ENCODE peak calls at places on chromosomes 6 and 20, in nine cellular contexts. One of them, this sample, is unnamed.

GRCh38 chr6:45772886-45773285 is 242.8 kb downstream of the CLIC5 start:
- DNase-seq in cardiac muscle cell: no peak
- DNase-seq in chondrocyte: no peak
- DNase-seq in activated B cell treated with CpG ODN at 0.5 μM for 24 hours: no peak
- DNase-seq in RWPE2: no peak
- DNase-seq in foreskin fibroblast: no peak
- DNase-seq in tibial nerve: no peak
- DNase-seq in right lobe of liver: no peak
- DNase-seq in pancreas: no peak
- DNase-seq in this sample: no peak

GRCh38 chr20:16528078-16528477 is 45.2 kb downstream of the KIF16B start:
- DNase-seq in cardiac muscle cell: peak; percentile 76
- DNase-seq in chondrocyte: no peak
- DNase-seq in activated B cell treated with CpG ODN at 0.5 μM for 24 hours: no peak
- DNase-seq in RWPE2: peak; percentile 82
- DNase-seq in foreskin fibroblast: peak; percentile 57
- DNase-seq in tibial nerve: no peak
- DNase-seq in right lobe of liver: no peak
- DNase-seq in pancreas: peak; percentile 50
- DNase-seq in this sample: no peak

GRCh38 chr6:39929733-39930461 is 4.4 kb downstream of the MOCS1 start:
- DNase-seq in cardiac muscle cell: peak; percentile 30
- DNase-seq in chondrocyte: no peak
- DNase-seq in activated B cell treated with CpG ODN at 0.5 μM for 24 hours: no peak
- DNase-seq in RWPE2: no peak
- DNase-seq in foreskin fibroblast: peak; percentile 59
- DNase-seq in tibial nerve: no peak
- DNase-seq in right lobe of liver: no peak
- DNase-seq in pancreas: no peak
- DNase-seq in this sample: no peak

GRCh38 chr20:50729925-50730764 is 1.2 kb upstream of the PARD6B start:
- DNase-seq in cardiac muscle cell: peak; percentile 50
- DNase-seq in chondrocyte: no peak
- DNase-seq in activated B cell treated with CpG ODN at 0.5 μM for 24 hours: no peak
- DNase-seq in RWPE2: peak; percentile 73
- DNase-seq in foreskin fibroblast: no peak
- DNase-seq in tibial nerve: no peak
- DNase-seq in right lobe of liver: peak; percentile 45
- DNase-seq in pancreas: no peak
- DNase-seq in this sample: no peak

GRCh38 chr20:50464026-50464724 is 46.0 kb upstream of the PTPN1 start:
- DNase-seq in cardiac muscle cell: peak; percentile 68
- DNase-seq in chondrocyte: no peak
- DNase-seq in activated B cell treated with CpG ODN at 0.5 μM for 24 hours: peak; percentile 45
- DNase-seq in RWPE2: no peak
- DNase-seq in foreskin fibroblast: peak; percentile 28
- DNase-seq in tibial nerve: no peak
- DNase-seq in right lobe of liver: peak; percentile 62
- DNase-seq in pancreas: peak; percentile 48
- DNase-seq in this sample: peak; percentile 54

GRCh38 chr20:36975085-36975829 is 23.7 kb upstream of the SAMHD1 start:
- DNase-seq in cardiac muscle cell: no peak
- DNase-seq in chondrocyte: no peak
- DNase-seq in activated B cell treated with CpG ODN at 0.5 μM for 24 hours: no peak
- DNase-seq in RWPE2: no peak
- DNase-seq in foreskin fibroblast: no peak
- DNase-seq in tibial nerve: no peak
- DNase-seq in right lobe of liver: no peak
- DNase-seq in pancreas: no peak
- DNase-seq in this sample: no peak

GRCh38 chr6:151614630-151615029 is 120.8 kb downstream of the CCDC170 start:
- DNase-seq in cardiac muscle cell: no peak
- DNase-seq in chondrocyte: no peak
- DNase-seq in activated B cell treated with CpG ODN at 0.5 μM for 24 hours: no peak
- DNase-seq in RWPE2: no peak
- DNase-seq in foreskin fibroblast: no peak
- DNase-seq in tibial nerve: no peak
- DNase-seq in right lobe of liver: no peak
- DNase-seq in pancreas: no peak
- DNase-seq in this sample: no peak

GRCh38 chr6:150070236-150070860 is 1.4 kb upstream of the ULBP3 start:
- DNase-seq in cardiac muscle cell: no peak
- DNase-seq in chondrocyte: no peak
- DNase-seq in activated B cell treated with CpG ODN at 0.5 μM for 24 hours: no peak
- DNase-seq in RWPE2: no peak
- DNase-seq in foreskin fibroblast: no peak
- DNase-seq in tibial nerve: no peak
- DNase-seq in right lobe of liver: no peak
- DNase-seq in pancreas: no peak
- DNase-seq in this sample: no peak

GRCh38 chr20:63092660-63093215 is 86.0 kb upstream of the BHLHE23 start:
- DNase-seq in cardiac muscle cell: no peak
- DNase-seq in chondrocyte: peak; percentile 77
- DNase-seq in activated B cell treated with CpG ODN at 0.5 μM for 24 hours: no peak
- DNase-seq in RWPE2: peak; percentile 80
- DNase-seq in foreskin fibroblast: no peak
- DNase-seq in tibial nerve: no peak
- DNase-seq in right lobe of liver: peak; percentile 25
- DNase-seq in pancreas: no peak
- DNase-seq in this sample: no peak

GRCh38 chr20:44157061-44157460 is 29.9 kb downstream of the JPH2 start:
- DNase-seq in cardiac muscle cell: no peak
- DNase-seq in chondrocyte: no peak
- DNase-seq in activated B cell treated with CpG ODN at 0.5 μM for 24 hours: no peak
- DNase-seq in RWPE2: no peak
- DNase-seq in foreskin fibroblast: no peak
- DNase-seq in tibial nerve: no peak
- DNase-seq in right lobe of liver: no peak
- DNase-seq in pancreas: no peak
- DNase-seq in this sample: no peak

GRCh38 chr20:58634818-58635665 is 16.0 kb upstream of the STX16 start:
- DNase-seq in cardiac muscle cell: no peak
- DNase-seq in chondrocyte: no peak
- DNase-seq in activated B cell treated with CpG ODN at 0.5 μM for 24 hours: peak; percentile 23
- DNase-seq in RWPE2: peak; percentile 84
- DNase-seq in foreskin fibroblast: no peak
- DNase-seq in tibial nerve: no peak
- DNase-seq in right lobe of liver: no peak
- DNase-seq in pancreas: no peak
- DNase-seq in this sample: no peak

GRCh38 chr20:19855426-19855825 is 97.4 kb downstream of the RIN2 start:
- DNase-seq in cardiac muscle cell: no peak
- DNase-seq in chondrocyte: no peak
- DNase-seq in activated B cell treated with CpG ODN at 0.5 μM for 24 hours: no peak
- DNase-seq in RWPE2: no peak
- DNase-seq in foreskin fibroblast: no peak
- DNase-seq in tibial nerve: no peak
- DNase-seq in right lobe of liver: no peak
- DNase-seq in pancreas: no peak
- DNase-seq in this sample: no peak

DNA sequence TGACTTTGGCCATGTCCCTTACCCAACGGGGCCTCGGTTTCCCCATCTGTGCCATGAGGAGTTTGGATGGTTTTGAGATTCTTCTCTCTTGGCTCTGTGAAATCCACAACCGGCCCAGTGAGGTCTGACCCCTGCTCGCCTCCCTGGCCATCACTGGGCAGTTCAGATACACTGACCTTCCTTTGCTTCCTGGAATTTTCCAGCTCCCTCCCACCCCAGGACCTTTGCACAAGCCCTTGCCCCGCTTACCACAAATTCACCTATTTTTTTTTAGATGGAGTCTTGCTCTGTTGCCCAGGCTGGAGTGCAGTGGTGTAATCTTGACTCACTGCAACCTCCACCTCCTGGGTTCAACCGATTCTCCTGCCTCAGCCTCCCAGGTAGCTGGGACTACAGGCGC is 12.6 kb upstream of the NOL4L start:
- DNase-seq in cardiac muscle cell: no peak
- DNase-seq in chondrocyte: no peak
- DNase-seq in activated B cell treated with CpG ODN at 0.5 μM for 24 hours: no peak
- DNase-seq in RWPE2: no peak
- DNase-seq in foreskin fibroblast: no peak
- DNase-seq in tibial nerve: no peak
- DNase-seq in right lobe of liver: no peak
- DNase-seq in pancreas: no peak
- DNase-seq in this sample: no peak
- TF ChIP-seq CTCF in cardiac muscle cell: no peak
- TF ChIP-seq CTCF in chondrocyte: no peak
- TF ChIP-seq CTCF in activated B cell treated with CpG ODN at 0.5 μM for 24 hours: no peak
- TF ChIP-seq CTCF in RWPE2: no peak
- TF ChIP-seq CTCF in foreskin fibroblast: no peak
- TF ChIP-seq CTCF in tibial nerve: no peak
- TF ChIP-seq CTCF in right lobe of liver: no peak
- TF ChIP-seq CTCF in pancreas: no peak
- TF ChIP-seq CTCF in this sample: no peak

GRCh38 chr6:36976931-36977330 is 9.1 kb downstream of the MTCH1 start:
- DNase-seq in cardiac muscle cell: no peak
- DNase-seq in chondrocyte: peak; percentile 33
- DNase-seq in activated B cell treated with CpG ODN at 0.5 μM for 24 hours: no peak
- DNase-seq in RWPE2: no peak
- DNase-seq in foreskin fibroblast: no peak
- DNase-seq in tibial nerve: no peak
- DNase-seq in right lobe of liver: no peak
- DNase-seq in pancreas: no peak
- DNase-seq in this sample: no peak

GRCh38 chr6:36978687-36979086 is 7.3 kb downstream of the MTCH1 start:
- DNase-seq in cardiac muscle cell: no peak
- DNase-seq in chondrocyte: no peak
- DNase-seq in activated B cell treated with CpG ODN at 0.5 μM for 24 hours: no peak
- DNase-seq in RWPE2: no peak
- DNase-seq in foreskin fibroblast: no peak
- DNase-seq in tibial nerve: no peak
- DNase-seq in right lobe of liver: no peak
- DNase-seq in pancreas: no peak
- DNase-seq in this sample: no peak

GRCh38 chr6:36976509-36976908 is 9.5 kb downstream of the MTCH1 start:
- DNase-seq in cardiac muscle cell: no peak
- DNase-seq in chondrocyte: no peak
- DNase-seq in activated B cell treated with CpG ODN at 0.5 μM for 24 hours: no peak
- DNase-seq in RWPE2: no peak
- DNase-seq in foreskin fibroblast: no peak
- DNase-seq in tibial nerve: no peak
- DNase-seq in right lobe of liver: no peak
- DNase-seq in pancreas: no peak
- DNase-seq in this sample: no peak

GRCh38 chr6:36976005-36976261 is 10.1 kb downstream of the MTCH1 start:
- DNase-seq in cardiac muscle cell: no peak
- DNase-seq in chondrocyte: peak; percentile 42
- DNase-seq in activated B cell treated with CpG ODN at 0.5 μM for 24 hours: no peak
- DNase-seq in RWPE2: no peak
- DNase-seq in foreskin fibroblast: no peak
- DNase-seq in tibial nerve: no peak
- DNase-seq in right lobe of liver: no peak
- DNase-seq in pancreas: no peak
- DNase-seq in this sample: no peak

DNA sequence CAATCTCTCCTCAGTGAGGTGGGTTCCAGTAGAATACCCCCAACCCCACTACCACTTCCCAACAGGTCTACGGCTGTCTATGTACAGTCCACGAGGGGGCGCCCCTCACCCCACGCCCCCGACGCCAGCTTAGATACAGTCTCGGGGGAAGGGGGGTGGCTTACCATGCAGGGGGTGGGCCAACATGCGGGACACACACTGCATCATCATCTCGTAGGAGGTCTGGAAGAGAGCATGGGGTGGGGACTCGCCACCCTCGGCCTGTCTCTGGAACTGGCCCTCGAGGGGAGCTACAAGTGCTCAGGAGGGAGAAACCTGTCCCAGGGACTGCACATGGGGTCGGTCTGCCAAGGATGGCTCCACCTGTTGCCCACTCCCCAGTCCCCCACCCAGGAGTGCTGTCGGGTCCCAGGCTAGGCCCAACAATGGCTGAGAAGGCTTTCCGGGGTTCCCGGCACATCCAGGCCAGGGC is 8.5 kb downstream of the MTCH1 start:
- DNase-seq in cardiac muscle cell: no peak
- DNase-seq in chondrocyte: peak; percentile 68
- DNase-seq in activated B cell treated with CpG ODN at 0.5 μM for 24 hours: no peak
- DNase-seq in RWPE2: no peak
- DNase-seq in foreskin fibroblast: no peak
- DNase-seq in tibial nerve: no peak
- DNase-seq in right lobe of liver: peak; percentile 44
- DNase-seq in pancreas: no peak
- DNase-seq in this sample: peak; percentile 32
- TF ChIP-seq CTCF in cardiac muscle cell: peak; percentile 50
- TF ChIP-seq CTCF in chondrocyte: peak; percentile 58
- TF ChIP-seq CTCF in activated B cell treated with CpG ODN at 0.5 μM for 24 hours: no peak
- TF ChIP-seq CTCF in RWPE2: peak; percentile 30
- TF ChIP-seq CTCF in foreskin fibroblast: peak; percentile 26
- TF ChIP-seq CTCF in tibial nerve: peak; percentile 30
- TF ChIP-seq CTCF in right lobe of liver: peak; percentile 17
- TF ChIP-seq CTCF in pancreas: peak; percentile 8
- TF ChIP-seq CTCF in this sample: peak; percentile 43

GRCh38 chr6:132596201-132596600 is 6.7 kb upstream of the TAAR5 start:
- DNase-seq in cardiac muscle cell: no peak
- DNase-seq in chondrocyte: no peak
- DNase-seq in activated B cell treated with CpG ODN at 0.5 μM for 24 hours: no peak
- DNase-seq in RWPE2: no peak
- DNase-seq in foreskin fibroblast: no peak
- DNase-seq in tibial nerve: no peak
- DNase-seq in right lobe of liver: peak; percentile 54
- DNase-seq in pancreas: no peak
- DNase-seq in this sample: no peak

DNA sequence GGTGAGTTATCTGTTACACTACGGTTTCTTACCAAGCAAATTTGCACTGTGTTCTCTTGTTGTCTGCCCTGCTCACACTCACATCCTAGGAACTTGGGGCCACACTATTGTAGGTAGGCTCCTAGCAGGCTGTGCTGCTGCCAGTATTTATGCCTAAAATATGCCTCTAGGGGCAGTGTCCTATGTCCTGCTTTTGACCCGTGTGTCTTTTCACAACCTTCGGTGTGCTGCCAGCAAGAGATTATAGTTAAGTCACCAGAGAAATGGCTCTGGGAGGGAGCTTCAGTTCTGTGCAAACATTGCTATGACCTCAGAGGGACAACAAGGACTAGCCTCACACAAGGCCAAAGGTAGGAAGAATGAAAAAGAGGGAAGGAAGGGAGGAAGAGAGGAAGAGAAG is 8.9 kb upstream of the TAAR5 start:
- DNase-seq in cardiac muscle cell: peak; percentile 2
- DNase-seq in chondrocyte: no peak
- DNase-seq in activated B cell treated with CpG ODN at 0.5 μM for 24 hours: no peak
- DNase-seq in RWPE2: no peak
- DNase-seq in foreskin fibroblast: no peak
- DNase-seq in tibial nerve: no peak
- DNase-seq in right lobe of liver: peak; percentile 60
- DNase-seq in pancreas: no peak
- DNase-seq in this sample: no peak
- TF ChIP-seq CTCF in cardiac muscle cell: peak; percentile 30
- TF ChIP-seq CTCF in chondrocyte: peak; percentile 42
- TF ChIP-seq CTCF in activated B cell treated with CpG ODN at 0.5 μM for 24 hours: no peak
- TF ChIP-seq CTCF in RWPE2: peak; percentile 54
- TF ChIP-seq CTCF in foreskin fibroblast: peak; percentile 16
- TF ChIP-seq CTCF in tibial nerve: no peak
- TF ChIP-seq CTCF in right lobe of liver: peak; percentile 49
- TF ChIP-seq CTCF in pancreas: no peak
- TF ChIP-seq CTCF in this sample: peak; percentile 38

DNA sequence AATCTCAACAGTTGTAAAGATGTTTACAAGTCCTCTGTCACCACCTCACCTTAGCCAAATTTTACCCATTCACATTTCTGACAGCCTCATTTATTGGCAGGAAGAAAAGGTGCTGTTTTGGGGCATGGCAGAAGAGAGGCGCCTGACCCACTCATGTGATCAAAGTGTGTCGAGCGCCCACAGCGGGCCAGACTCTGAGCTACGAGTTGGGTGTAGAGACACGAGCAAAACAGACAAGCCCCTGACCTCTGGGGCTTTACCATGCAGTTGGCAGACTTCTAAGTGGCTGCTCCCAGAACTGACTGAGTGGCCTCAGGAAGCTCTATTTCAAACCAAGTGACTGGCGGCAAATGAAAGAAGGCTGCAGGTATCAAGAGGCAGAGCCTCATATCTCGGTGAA is 167.0 kb downstream of the SOBP start:
- DNase-seq in cardiac muscle cell: no peak
- DNase-seq in chondrocyte: no peak
- DNase-seq in activated B cell treated with CpG ODN at 0.5 μM for 24 hours: no peak
- DNase-seq in RWPE2: no peak
- DNase-seq in foreskin fibroblast: no peak
- DNase-seq in tibial nerve: no peak
- DNase-seq in right lobe of liver: no peak
- DNase-seq in pancreas: no peak
- DNase-seq in this sample: no peak
- TF ChIP-seq CTCF in cardiac muscle cell: no peak
- TF ChIP-seq CTCF in chondrocyte: no peak
- TF ChIP-seq CTCF in activated B cell treated with CpG ODN at 0.5 μM for 24 hours: no peak
- TF ChIP-seq CTCF in RWPE2: no peak
- TF ChIP-seq CTCF in foreskin fibroblast: no peak
- TF ChIP-seq CTCF in tibial nerve: no peak
- TF ChIP-seq CTCF in right lobe of liver: no peak
- TF ChIP-seq CTCF in pancreas: no peak
- TF ChIP-seq CTCF in this sample: no peak

This sample was measured in GM13977.